ENCODE peak calls at places on chromosomes 3 and 15, in five cellular contexts. D is aorta; P is CD4-positive, alpha-beta T cell; O is SK-N-MC; Q is psoas muscle. A is an unnamed sample.

GRCh38 chr15:68653031-68653635 is 74.3 kb downstream of the CORO2B start:
- DNase-seq in P (no peak), D (peak), O (no peak), Q (no peak), A (no peak)

GRCh38 chr3:151599103-151599672 is 134.5 kb upstream of the AADACL2 start:
- DNase-seq in O (no peak), D (no peak), P (no peak), Q (no peak), A (no peak)

GRCh38 chr3:119937229-119937628 is 155.3 kb downstream of the NR1I2 start:
- DNase-seq in O (no peak), Q (no peak), P (no peak), D (no peak), A (no peak)

GRCh38 chr3:183491923-183492848 is 63.3 kb downstream of the KLHL6 start:
- DNase-seq in Q (no peak), P (no peak), D (no peak), O (no peak), A (no peak)

GRCh38 chr3:20340324-20340928 is 154.4 kb upstream of the SGO1 start:
- DNase-seq in O (no peak), Q (peak), D (no peak), P (peak), A (peak)

GRCh38 chr3:80232760-80233159 is 465.0 kb upstream of the ROBO1 start:
- DNase-seq in O (no peak), Q (no peak), D (no peak), P (no peak), A (no peak)

GRCh38 chr3:188801393-188801792 is 370.4 kb upstream of the TPRG1 start:
- DNase-seq in P (no peak), Q (no peak), D (no peak), O (no peak), A (no peak)

GRCh38 chr3:195159117-195159818 is 111.7 kb downstream of the XXYLT1 start:
- DNase-seq in Q (no peak), D (no peak), O (no peak), P (no peak), A (no peak)

GRCh38 chr15:98311566-98312188 is 336.7 kb upstream of the IGF1R start:
- DNase-seq in Q (peak), P (peak), D (peak), O (peak), A (peak)

GRCh38 chr3:188683032-188683491 is 488.7 kb upstream of the TPRG1 start:
- DNase-seq in Q (peak), P (no peak), O (no peak), D (no peak), A (no peak)

GRCh38 chr3:39415983-39416382 is 9.5 kb downstream of the RPSA start:
- DNase-seq in P (no peak), O (no peak), D (no peak), Q (no peak), A (peak)

GRCh38 chr3:194619741-194620140 is 13.5 kb downstream of the TMEM44 start:
- DNase-seq in D (no peak), P (no peak), O (no peak), Q (peak), A (no peak)

GRCh38 chr3:158109804-158110657 is at the start of gene RSRC1:
- DNase-seq in O (peak), Q (peak), P (peak), D (peak), A (peak)

GRCh38 chr3:138359137-138359536 is 10.8 kb downstream of the MRAS start:
- DNase-seq in Q (no peak), P (no peak), O (no peak), D (no peak), A (no peak)

GRCh38 chr15:81054236-81054635 is 53.5 kb downstream of the TLNRD1 start:
- DNase-seq in D (no peak), P (no peak), Q (no peak), O (peak), A (no peak)

GRCh38 chr3:134147411-134147810 is 103.2 kb downstream of the RYK start:
- DNase-seq in D (no peak), O (no peak), Q (no peak), P (no peak), A (no peak)

GRCh38 chr3:157248590-157249425 is 88.9 kb upstream of the CCNL1 start:
- DNase-seq in P (no peak), D (no peak), O (no peak), Q (no peak), A (no peak)

GRCh38 chr15:35444557-35445204 is 101.3 kb downstream of the DPH6 start:
- DNase-seq in D (no peak), O (no peak), Q (no peak), P (no peak), A (no peak)

GRCh38 chr3:128969993-128970740 is 23.7 kb downstream of the CFAP92 start:
- DNase-seq in P (peak), O (no peak), Q (peak), D (no peak), A (peak)

GRCh38 chr3:107452436-107452835 is 70.3 kb upstream of the BBX start:
- DNase-seq in P (no peak), O (no peak), D (no peak), Q (no peak), A (no peak)

GRCh38 chr3:86993704-86994103 is 2.8 kb upstream of the VGLL3 start:
- DNase-seq in Q (no peak), D (no peak), P (no peak), O (peak), A (no peak)

GRCh38 chr15:53160092-53160704 is 370.1 kb upstream of the ONECUT1 start:
- DNase-seq in Q (no peak), P (no peak), O (no peak), D (no peak), A (no peak)

GRCh38 chr15:27414168-27414870 is 443.3 kb downstream of the GABRG3 start:
- DNase-seq in O (no peak), P (no peak), D (no peak), Q (no peak), A (no peak)

GRCh38 chr3:16825617-16826204 is 59.0 kb upstream of the PLCL2 start:
- DNase-seq in P (no peak), D (no peak), Q (no peak), O (no peak), A (no peak)

GRCh38 chr3:80063535-80063934 is 295.7 kb upstream of the ROBO1 start:
- DNase-seq in Q (no peak), O (no peak), P (no peak), D (peak), A (no peak)

GRCh38 chr3:17025594-17026139 is 140.9 kb downstream of the PLCL2 start:
- DNase-seq in D (no peak), P (no peak), Q (no peak), O (no peak), A (no peak)

GRCh38 chr3:189588061-189588817 is 43.0 kb upstream of the TP63 start:
- DNase-seq in O (peak), D (no peak), P (no peak), Q (no peak), A (no peak)

GRCh38 chr15:77186518-77187095 is 115.7 kb upstream of the TSPAN3 start:
- DNase-seq in P (no peak), O (peak), D (no peak), Q (no peak), A (no peak)

GRCh38 chr15:96296264-96296663 is 34.2 kb upstream of the NR2F2 start:
- DNase-seq in O (no peak), Q (no peak), D (no peak), P (no peak), A (no peak)

GRCh38 chr3:64880926-64881325 is 193.1 kb upstream of the ADAMTS9 start:
- DNase-seq in D (no peak), O (no peak), P (no peak), Q (no peak), A (no peak)

GRCh38 chr3:127915115-127915936 is at the start of gene KBTBD12:
- DNase-seq in P (no peak), O (no peak), D (peak), Q (peak), A (no peak)

GRCh38 chr3:69306239-69307185 is 79.4 kb downstream of the FRMD4B start:
- DNase-seq in Q (peak), D (peak), O (no peak), P (peak), A (peak)
- H3K27ac ChIP-seq in Q (peak), D (no peak), O (no peak), P (no peak), A (no peak)

GRCh38 chr15:66864086-66864830 is 162.2 kb downstream of the SMAD6 start:
- DNase-seq in Q (no peak), D (peak), O (no peak), P (no peak), A (no peak)
- H3K27ac ChIP-seq in Q (no peak), D (no peak), O (no peak), P (no peak), A (no peak)

GRCh38 chr3:187498211-187498610 is 130.0 kb downstream of the RTP4 start:
- DNase-seq in Q (no peak), D (no peak), P (no peak), O (no peak), A (no peak)

GRCh38 chr3:187491371-187491770 is 123.2 kb downstream of the RTP4 start:
- DNase-seq in P (no peak), D (no peak), Q (no peak), O (no peak), A (no peak)

DNA sequence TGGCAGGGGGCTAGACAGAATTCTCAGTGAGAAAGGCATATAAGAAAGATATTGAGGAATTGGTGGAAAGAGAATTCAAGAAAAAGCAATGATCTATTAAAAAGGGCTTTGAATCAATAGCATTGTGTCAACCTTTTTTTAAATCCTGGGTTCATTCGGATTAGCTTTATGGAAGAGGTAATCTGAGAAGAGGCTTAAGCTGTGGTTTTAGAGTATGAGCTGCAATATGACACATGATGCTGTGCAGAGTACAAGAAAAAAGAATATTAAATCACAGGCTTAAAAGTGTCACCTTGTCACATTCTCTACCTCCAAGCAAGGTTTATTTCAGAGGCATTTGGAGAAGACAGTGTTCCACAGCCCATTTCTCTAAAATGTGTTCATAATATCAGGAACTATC is 128.9 kb downstream of the RTP4 start:
- DNase-seq in Q (no peak), D (no peak), O (no peak), P (no peak), A (no peak)
- H3K27ac ChIP-seq in Q (no peak), D (no peak), O (no peak), P (no peak), A (no peak)

GRCh38 chr3:46019707-46020106 is 7.6 kb downstream of the XCR1 start:
- DNase-seq in Q (no peak), P (no peak), O (no peak), D (no peak), A (no peak)
- H3K27ac ChIP-seq in Q (no peak), P (no peak), O (no peak), D (no peak), A (no peak)

A was measured in HL-60.